ENCODE peak calls at places on chromosomes 1 and 21, in five cellular contexts. One of them, this sample, is unnamed.

GRCh38 chr1:224333939-224334701 is 4.1 kb upstream of the NVL start:
- DNase-seq in ovary: no peak
- DNase-seq in Peyer's patch: no peak
- DNase-seq in uterus: no peak
- DNase-seq in stomach: no peak
- DNase-seq in this sample: peak

GRCh38 chr1:64917328-64917861 is 49.0 kb downstream of the JAK1 start:
- DNase-seq in Peyer's patch: peak
- DNase-seq in uterus: peak
- DNase-seq in ovary: no peak
- DNase-seq in stomach: peak
- DNase-seq in this sample: peak

GRCh38 chr1:156592158-156592909 is 758 bp downstream of the NAXE start:
- DNase-seq in Peyer's patch: no peak
- DNase-seq in uterus: no peak
- DNase-seq in stomach: no peak
- DNase-seq in ovary: no peak
- DNase-seq in this sample: no peak

GRCh38 chr21:31803039-31804007 is 69.5 kb upstream of the HUNK start:
- DNase-seq in ovary: no peak
- DNase-seq in uterus: no peak
- DNase-seq in Peyer's patch: no peak
- DNase-seq in stomach: no peak
- DNase-seq in this sample: no peak

GRCh38 chr1:204479387-204480136 is 15.0 kb downstream of the PIK3C2B start:
- DNase-seq in stomach: peak
- DNase-seq in uterus: no peak
- DNase-seq in Peyer's patch: peak
- DNase-seq in ovary: no peak
- DNase-seq in this sample: no peak

GRCh38 chr1:31701137-31701736 is 2.6 kb downstream of the COL16A1 start:
- DNase-seq in ovary: peak
- DNase-seq in stomach: peak
- DNase-seq in uterus: peak
- DNase-seq in Peyer's patch: peak
- DNase-seq in this sample: peak

GRCh38 chr1:207031632-207032258 is 811 bp downstream of the C1orf116 start:
- DNase-seq in Peyer's patch: peak
- DNase-seq in ovary: no peak
- DNase-seq in uterus: no peak
- DNase-seq in stomach: peak
- DNase-seq in this sample: no peak

GRCh38 chr1:100862591-100862990 is 32.1 kb downstream of the EXTL2 start:
- DNase-seq in Peyer's patch: no peak
- DNase-seq in stomach: no peak
- DNase-seq in uterus: no peak
- DNase-seq in ovary: no peak
- DNase-seq in this sample: no peak

GRCh38 chr1:150072959-150073358 is 5.4 kb downstream of the VPS45 start:
- DNase-seq in stomach: no peak
- DNase-seq in uterus: no peak
- DNase-seq in ovary: no peak
- DNase-seq in Peyer's patch: no peak
- DNase-seq in this sample: peak

GRCh38 chr1:224339422-224340033 is 9.6 kb upstream of the NVL start:
- DNase-seq in Peyer's patch: no peak
- DNase-seq in uterus: no peak
- DNase-seq in ovary: no peak
- DNase-seq in stomach: no peak
- DNase-seq in this sample: no peak

GRCh38 chr1:13228343-13228781 is 2.4 kb upstream of the PRAMEF18 start:
- DNase-seq in Peyer's patch: peak
- DNase-seq in stomach: peak
- DNase-seq in ovary: no peak
- DNase-seq in uterus: no peak
- DNase-seq in this sample: peak

GRCh38 chr1:25051906-25052305 is 121.8 kb upstream of the RUNX3 start:
- DNase-seq in uterus: no peak
- DNase-seq in Peyer's patch: no peak
- DNase-seq in stomach: no peak
- DNase-seq in ovary: no peak
- DNase-seq in this sample: no peak

GRCh38 chr1:54334996-54335395 is 71.2 kb downstream of the SSBP3 start:
- DNase-seq in Peyer's patch: no peak
- DNase-seq in uterus: no peak
- DNase-seq in ovary: no peak
- DNase-seq in stomach: no peak
- DNase-seq in this sample: no peak

GRCh38 chr1:53807916-53808315 is 30.2 kb downstream of the NDC1 start:
- DNase-seq in stomach: no peak
- DNase-seq in Peyer's patch: no peak
- DNase-seq in uterus: no peak
- DNase-seq in ovary: no peak
- DNase-seq in this sample: no peak

GRCh38 chr1:63893976-63894375 is 120.2 kb downstream of the ROR1 start:
- DNase-seq in uterus: no peak
- DNase-seq in ovary: no peak
- DNase-seq in Peyer's patch: no peak
- DNase-seq in stomach: no peak
- DNase-seq in this sample: no peak

GRCh38 chr1:118250232-118250631 is 65.2 kb upstream of the SPAG17 start:
- DNase-seq in Peyer's patch: no peak
- DNase-seq in ovary: no peak
- DNase-seq in stomach: no peak
- DNase-seq in uterus: no peak
- DNase-seq in this sample: no peak

GRCh38 chr1:109632671-109633346 is 13.2 kb downstream of the AMPD2 start:
- DNase-seq in stomach: peak
- DNase-seq in uterus: peak
- DNase-seq in Peyer's patch: peak
- DNase-seq in ovary: peak
- DNase-seq in this sample: no peak

GRCh38 chr1:41240806-41241747 is 1.0 kb downstream of the SCMH1 start:
- DNase-seq in stomach: peak
- DNase-seq in ovary: peak
- DNase-seq in uterus: peak
- DNase-seq in Peyer's patch: peak
- DNase-seq in this sample: peak

GRCh38 chr1:197441990-197442389 is 173.9 kb downstream of the CRB1 start:
- DNase-seq in Peyer's patch: no peak
- DNase-seq in ovary: no peak
- DNase-seq in stomach: no peak
- DNase-seq in uterus: no peak
- DNase-seq in this sample: no peak

GRCh38 chr1:156624814-156625435 is 5.7 kb downstream of the HAPLN2 start:
- DNase-seq in uterus: no peak
- DNase-seq in Peyer's patch: no peak
- DNase-seq in stomach: no peak
- DNase-seq in ovary: no peak
- DNase-seq in this sample: no peak

GRCh38 chr1:207085887-207086286 is 2.8 kb upstream of the C4BPB start:
- DNase-seq in Peyer's patch: no peak
- DNase-seq in ovary: no peak
- DNase-seq in stomach: no peak
- DNase-seq in uterus: no peak
- DNase-seq in this sample: no peak

GRCh38 chr1:25727819-25728286 is 72.1 kb upstream of the SELENON start:
- DNase-seq in ovary: peak
- DNase-seq in Peyer's patch: peak
- DNase-seq in uterus: peak
- DNase-seq in stomach: peak
- DNase-seq in this sample: no peak

GRCh38 chr1:7044471-7044805 is 259.2 kb downstream of the CAMTA1 start:
- DNase-seq in ovary: no peak
- DNase-seq in uterus: no peak
- DNase-seq in stomach: no peak
- DNase-seq in Peyer's patch: no peak
- DNase-seq in this sample: no peak

GRCh38 chr1:7047866-7048265 is 262.6 kb downstream of the CAMTA1 start:
- DNase-seq in stomach: no peak
- DNase-seq in ovary: no peak
- DNase-seq in Peyer's patch: peak
- DNase-seq in uterus: no peak
- DNase-seq in this sample: no peak

GRCh38 chr1:7046891-7047290 is 261.6 kb downstream of the CAMTA1 start:
- DNase-seq in Peyer's patch: no peak
- DNase-seq in uterus: no peak
- DNase-seq in ovary: no peak
- DNase-seq in stomach: no peak
- DNase-seq in this sample: no peak

GRCh38 chr1:7046314-7046713 is 261.1 kb downstream of the CAMTA1 start:
- DNase-seq in ovary: peak
- DNase-seq in stomach: peak
- DNase-seq in Peyer's patch: no peak
- DNase-seq in uterus: no peak
- DNase-seq in this sample: peak

DNA sequence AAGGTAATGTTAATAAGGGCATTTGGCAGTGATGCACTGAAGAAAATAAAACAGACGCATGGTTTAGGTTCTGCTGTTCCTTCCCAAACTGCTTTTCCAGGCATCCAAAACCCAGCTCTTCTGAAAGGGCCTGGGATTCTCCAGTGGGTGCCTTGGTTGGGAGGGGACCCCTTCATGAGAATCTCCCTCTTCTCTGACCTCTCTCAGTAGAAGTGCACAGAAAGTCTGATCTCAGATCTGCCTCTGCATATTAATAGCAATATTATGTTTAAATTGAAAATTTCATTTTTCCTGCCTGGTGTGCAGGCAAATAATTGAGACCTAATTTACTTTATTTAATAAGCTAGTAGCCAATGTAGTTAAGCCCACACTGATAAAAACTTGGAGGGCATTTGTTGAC is 260.6 kb downstream of the CAMTA1 start:
- DNase-seq in uterus: no peak
- DNase-seq in Peyer's patch: no peak
- DNase-seq in stomach: no peak
- DNase-seq in ovary: no peak
- DNase-seq in this sample: no peak
- TF ChIP-seq POLR2A in uterus: no peak
- TF ChIP-seq POLR2A in Peyer's patch: no peak
- TF ChIP-seq POLR2A in stomach: no peak
- TF ChIP-seq POLR2A in ovary: no peak
- TF ChIP-seq POLR2A in this sample: no peak

GRCh38 chr1:1415751-1416150 is 5.3 kb downstream of the ANKRD65 start:
- DNase-seq in ovary: no peak
- DNase-seq in stomach: no peak
- DNase-seq in uterus: no peak
- DNase-seq in Peyer's patch: no peak
- DNase-seq in this sample: no peak

GRCh38 chr1:1407957-1408318 is 845 bp upstream of the MRPL20 start:
- DNase-seq in ovary: no peak
- DNase-seq in Peyer's patch: no peak
- DNase-seq in uterus: no peak
- DNase-seq in stomach: no peak
- DNase-seq in this sample: no peak

GRCh38 chr1:1406821-1407100 is 332 bp downstream of the MRPL20 start:
- DNase-seq in Peyer's patch: no peak
- DNase-seq in uterus: no peak
- DNase-seq in stomach: no peak
- DNase-seq in ovary: no peak
- DNase-seq in this sample: no peak

GRCh38 chr1:1407101-1407956 is at the start of gene MRPL20:
- DNase-seq in stomach: peak
- DNase-seq in Peyer's patch: peak
- DNase-seq in uterus: peak
- DNase-seq in ovary: peak
- DNase-seq in this sample: peak

DNA sequence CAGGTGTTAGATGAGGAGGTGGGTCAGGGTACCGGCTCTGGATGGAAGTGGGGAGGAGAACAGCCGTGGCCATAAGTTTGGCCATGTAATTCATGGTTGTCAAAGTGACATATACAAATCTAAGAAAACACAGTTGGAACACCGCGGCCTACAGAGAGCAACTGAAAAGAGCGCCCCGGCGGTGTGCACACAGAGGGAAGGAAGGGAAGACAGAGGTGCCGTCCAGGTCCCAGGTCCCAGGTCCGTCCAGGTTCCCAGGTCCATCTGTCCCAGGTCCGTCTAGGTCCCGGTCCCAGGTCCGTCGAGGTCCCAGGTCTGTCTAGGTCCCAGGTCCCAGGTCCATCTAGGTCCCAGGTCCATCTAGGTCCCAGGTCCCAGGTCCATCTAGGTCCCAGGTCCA is 4.5 kb upstream of the MRPL20 start:
- DNase-seq in stomach: no peak
- DNase-seq in uterus: no peak
- DNase-seq in ovary: no peak
- DNase-seq in Peyer's patch: no peak
- DNase-seq in this sample: no peak
- TF ChIP-seq POLR2A in stomach: no peak
- TF ChIP-seq POLR2A in uterus: no peak
- TF ChIP-seq POLR2A in ovary: no peak
- TF ChIP-seq POLR2A in Peyer's patch: no peak
- TF ChIP-seq POLR2A in this sample: no peak

DNA sequence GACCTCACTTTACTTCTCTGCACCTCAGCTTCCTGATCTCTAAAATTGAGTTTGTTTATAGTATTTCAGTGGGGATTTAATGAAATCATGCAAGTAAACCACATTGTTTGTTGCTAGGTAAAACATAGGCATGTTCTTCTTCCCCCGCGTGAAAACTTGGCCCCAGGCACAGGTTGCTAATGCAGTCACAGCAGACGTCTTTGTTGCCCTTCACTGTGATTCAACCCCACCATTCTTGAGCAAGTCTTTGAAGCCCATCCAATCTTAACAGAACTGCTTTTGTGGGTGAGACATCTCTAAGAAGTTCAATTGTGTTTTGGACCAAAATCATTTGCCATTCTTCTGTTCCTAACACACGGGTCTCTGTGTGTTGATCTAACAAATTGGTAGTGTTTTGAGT is 185.5 kb downstream of the ZNF281 start:
- DNase-seq in ovary: no peak
- DNase-seq in uterus: no peak
- DNase-seq in stomach: no peak
- DNase-seq in Peyer's patch: no peak
- DNase-seq in this sample: no peak
- TF ChIP-seq POLR2A in ovary: no peak
- TF ChIP-seq POLR2A in uterus: no peak
- TF ChIP-seq POLR2A in stomach: no peak
- TF ChIP-seq POLR2A in Peyer's patch: no peak
- TF ChIP-seq POLR2A in this sample: no peak

DNA sequence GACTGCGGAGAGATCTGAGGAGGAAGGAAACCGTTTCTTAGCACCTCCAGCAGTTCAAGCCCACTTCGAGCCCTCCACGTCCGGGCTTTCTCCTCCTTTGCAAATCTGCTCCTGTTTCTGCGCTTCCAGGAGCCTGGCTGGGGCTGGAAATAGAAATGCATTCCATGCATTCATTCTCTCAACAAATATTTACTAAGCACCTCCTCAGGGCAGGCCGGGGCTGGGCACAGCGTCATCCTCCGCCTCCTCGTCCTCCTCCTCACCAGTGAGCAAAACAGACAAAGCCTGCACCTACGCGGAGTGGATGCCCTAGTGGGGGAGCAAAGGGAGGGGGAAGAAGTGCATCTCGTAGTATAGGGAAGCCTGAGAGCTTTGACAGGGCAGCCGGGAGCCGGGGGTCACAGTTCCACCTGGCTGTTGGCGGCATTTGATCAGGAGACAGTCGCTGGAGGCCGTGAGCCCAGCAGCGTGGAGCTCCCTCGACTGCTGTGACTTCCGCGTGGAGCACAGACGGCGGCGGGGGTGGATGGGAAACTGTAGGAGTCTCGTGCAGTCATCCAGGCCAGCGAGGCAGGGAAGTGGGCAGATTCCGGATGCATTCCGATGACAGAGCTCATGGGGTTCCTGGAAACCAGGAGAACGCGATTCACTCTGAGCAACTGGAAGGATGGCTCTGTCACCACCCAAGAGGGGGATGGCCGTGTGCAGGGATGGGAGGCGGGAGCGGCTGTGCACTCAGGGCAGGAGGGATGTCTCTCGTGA is 93.4 kb downstream of the SIK1 start:
- DNase-seq in ovary: peak
- DNase-seq in stomach: peak
- DNase-seq in uterus: no peak
- DNase-seq in Peyer's patch: no peak
- DNase-seq in this sample: no peak
- TF ChIP-seq POLR2A in ovary: no peak
- TF ChIP-seq POLR2A in stomach: no peak
- TF ChIP-seq POLR2A in uterus: no peak
- TF ChIP-seq POLR2A in Peyer's patch: no peak
- TF ChIP-seq POLR2A in this sample: no peak

This sample was measured in NB4.